ENCODE peak calls at places on chromosomes 11 and 22, in nine cellular contexts. P is stomach, I is esophagus muscularis mucosa, T is tibial nerve, E is adrenal gland, O is H1, F is suprapubic skin, G is heart left ventricle, C is IMR-90. V is an unnamed sample.

GRCh38 chr22:43228330-43228729 is 41.4 kb upstream of the TTLL12 start:
- DNase-seq in C (peak), E (no peak), P (peak), I (no peak), G (no peak), T (no peak), O (peak), F (no peak), V (no peak)

GRCh38 chr11:56843816-56844215 is 95.3 kb upstream of the OR9G4 start:
- DNase-seq in I (no peak), P (no peak), C (no peak), F (no peak), E (no peak), T (no peak), O (no peak), G (no peak), V (no peak)

GRCh38 chr11:96878299-96879051 is 488.7 kb downstream of the JRKL start:
- DNase-seq in G (peak), P (no peak), O (no peak), F (no peak), I (no peak), C (no peak), E (peak), T (no peak), V (no peak)

GRCh38 chr11:13329670-13330401 is 52.2 kb downstream of the BMAL1 start:
- DNase-seq in C (peak), E (no peak), O (no peak), F (no peak), T (no peak), P (peak), I (no peak), G (no peak), V (peak)

GRCh38 chr22:31106001-31106571 is 1.3 kb downstream of the SELENOM start:
- DNase-seq in E (no peak), O (no peak), I (no peak), F (no peak), G (peak), C (no peak), P (no peak), T (no peak), V (no peak)

GRCh38 chr22:27323646-27324045 is 477.9 kb downstream of the MN1 start:
- DNase-seq in E (no peak), P (no peak), G (no peak), I (no peak), O (no peak), C (no peak), F (no peak), T (no peak), V (no peak)

GRCh38 chr11:62573592-62574362 is at the start of gene EEF1G:
- DNase-seq in T (peak), I (peak), O (peak), C (peak), P (peak), F (peak), E (peak), G (peak), V (peak)

GRCh38 chr11:129779342-129779741 is 36.3 kb upstream of the TMEM45B start:
- DNase-seq in F (no peak), C (no peak), E (no peak), I (no peak), G (no peak), O (no peak), P (no peak), T (no peak), V (peak)

GRCh38 chr11:34075178-34075820 is 23.8 kb downstream of the CAPRIN1 start:
- DNase-seq in P (no peak), G (no peak), O (no peak), E (no peak), F (no peak), T (no peak), I (no peak), C (peak), V (no peak)

GRCh38 chr11:16924826-16925494 is 89.3 kb downstream of the PLEKHA7 start:
- DNase-seq in I (no peak), T (no peak), G (peak), P (peak), O (peak), F (peak), E (no peak), C (no peak), V (peak)

GRCh38 chr22:44600386-44600785 is 101.6 kb upstream of the PRR5 start:
- DNase-seq in F (no peak), E (no peak), O (no peak), G (no peak), P (no peak), I (no peak), C (no peak), T (no peak), V (no peak)

GRCh38 chr11:92322225-92322624 is 97.6 kb downstream of the FAT3 start:
- DNase-seq in E (no peak), I (no peak), T (no peak), P (no peak), O (no peak), C (peak), F (no peak), G (no peak), V (no peak)

GRCh38 chr22:46108564-46109473 is 41.5 kb upstream of the PPARA start:
- DNase-seq in I (no peak), E (peak), T (no peak), P (peak), F (no peak), C (peak), G (no peak), O (no peak), V (peak)

GRCh38 chr11:100632970-100633452 is 54.1 kb upstream of the ARHGAP42 start:
- DNase-seq in P (peak), F (peak), E (peak), I (no peak), C (peak), O (no peak), G (peak), T (peak), V (peak)

GRCh38 chr11:66722745-66723651 is 6.0 kb downstream of the SPTBN2 start:
- DNase-seq in T (no peak), O (no peak), P (no peak), G (no peak), F (no peak), C (no peak), I (no peak), E (no peak), V (no peak)

GRCh38 chr11:12285811-12286222 is 91.6 kb upstream of the PARVA start:
- DNase-seq in F (peak), E (no peak), P (peak), I (no peak), T (no peak), C (peak), O (peak), G (no peak), V (no peak)

GRCh38 chr11:105767945-105768344 is 158.1 kb downstream of the GRIA4 start:
- DNase-seq in E (no peak), O (no peak), I (no peak), G (no peak), T (no peak), F (no peak), C (no peak), P (no peak), V (no peak)

GRCh38 chr11:14318581-14318981 is 40.4 kb downstream of the RRAS2 start:
- DNase-seq in E (no peak), G (no peak), I (no peak), C (peak), O (no peak), F (no peak), T (no peak), P (no peak), V (no peak)

GRCh38 chr11:68950268-68950667 is 30.5 kb downstream of the MRGPRD start:
- DNase-seq in T (no peak), G (no peak), E (no peak), O (no peak), P (no peak), F (no peak), I (no peak), C (no peak), V (no peak)

GRCh38 chr22:30230787-30231461 is 15.6 kb downstream of the LIF start:
- DNase-seq in O (no peak), I (no peak), F (no peak), P (no peak), G (no peak), C (no peak), E (no peak), T (no peak), V (no peak)

GRCh38 chr11:27718853-27719574 is 18.8 kb upstream of the BDNF start:
- DNase-seq in I (no peak), O (peak), E (peak), C (peak), G (peak), F (no peak), P (no peak), T (no peak), V (no peak)

GRCh38 chr11:97622795-97623194 is 1233.0 kb downstream of the JRKL start:
- DNase-seq in O (no peak), G (no peak), F (no peak), C (no peak), E (no peak), I (no peak), T (no peak), P (no peak), V (no peak)

GRCh38 chr22:29269230-29269604 is 1.1 kb downstream of the EWSR1 start:
- DNase-seq in O (no peak), F (no peak), T (no peak), C (no peak), E (no peak), I (no peak), P (no peak), G (no peak), V (no peak)

GRCh38 chr22:29314537-29315285 is 786 bp downstream of the RASL10A start:
- DNase-seq in O (peak), F (peak), E (no peak), P (no peak), I (no peak), G (peak), C (no peak), T (no peak), V (no peak)

GRCh38 chr22:50627452-50627913 is 469 bp downstream of the ARSA start:
- DNase-seq in F (no peak), I (no peak), P (peak), G (no peak), O (peak), E (no peak), C (no peak), T (no peak), V (no peak)

GRCh38 chr11:69333906-69334305 is 40.0 kb downstream of the MYEOV start:
- DNase-seq in I (no peak), O (no peak), F (peak), E (no peak), P (peak), T (no peak), G (no peak), C (peak), V (no peak)

GRCh38 chr22:46240073-46240472 is 10.0 kb downstream of the CDPF1 start:
- DNase-seq in E (no peak), C (no peak), O (no peak), F (no peak), G (no peak), I (no peak), P (no peak), T (no peak), V (no peak)

GRCh38 chr22:24801906-24802504 is 4.0 kb upstream of the SGSM1 start:
- DNase-seq in T (no peak), P (no peak), C (no peak), G (no peak), F (no peak), E (no peak), I (no peak), O (no peak), V (no peak)

GRCh38 chr11:130431337-130431773 is 2.9 kb upstream of the ADAMTS8 start:
- DNase-seq in P (peak), O (peak), T (peak), E (peak), F (peak), G (peak), C (peak), I (no peak), V (peak)

GRCh38 chr11:130888790-130889189 is 27.5 kb downstream of the SNX19 start:
- DNase-seq in C (no peak), G (no peak), O (no peak), P (no peak), E (no peak), T (no peak), F (no peak), I (no peak), V (no peak)

GRCh38 chr11:823441-824291 is 4.1 kb upstream of the CRACR2B start:
- DNase-seq in I (no peak), C (no peak), F (no peak), T (no peak), O (no peak), P (no peak), G (no peak), E (no peak), V (no peak)

GRCh38 chr22:45096256-45096907 is 67.3 kb upstream of the NUP50 start:
- DNase-seq in F (no peak), P (peak), I (no peak), E (peak), O (peak), T (peak), C (peak), G (no peak), V (peak)

GRCh38 chr11:14127679-14128078 is 165.2 kb downstream of the SPON1 start:
- DNase-seq in G (no peak), O (no peak), C (no peak), P (no peak), F (no peak), E (no peak), T (no peak), I (no peak), V (no peak)

GRCh38 chr11:114060402-114061052 is 1.0 kb downstream of the ZBTB16 start:
- DNase-seq in P (peak), O (peak), F (no peak), I (no peak), G (peak), C (no peak), E (peak), T (no peak), V (no peak)

GRCh38 chr11:114059984-114060401 is 482 bp downstream of the ZBTB16 start:
- DNase-seq in P (peak), O (peak), C (no peak), T (no peak), F (no peak), I (no peak), G (no peak), E (peak), V (peak)

GRCh38 chr11:114058871-114059277 is 637 bp upstream of the ZBTB16 start:
- DNase-seq in I (no peak), P (peak), C (no peak), E (peak), F (no peak), O (peak), G (no peak), T (no peak), V (peak)

GRCh38 chr11:114058026-114058706 is 1.3 kb upstream of the ZBTB16 start:
- DNase-seq in T (no peak), O (peak), F (peak), G (no peak), P (no peak), E (peak), I (no peak), C (no peak), V (peak)

GRCh38 chr11:114059278-114059983 is at the start of gene ZBTB16:
- DNase-seq in F (peak), C (no peak), E (peak), T (peak), G (peak), I (peak), O (peak), P (peak), V (peak)
- H3K4me3 ChIP-seq in F (peak), C (peak), E (peak), T (peak), G (peak), I (peak), O (peak), P (peak), V (peak)

DNA sequence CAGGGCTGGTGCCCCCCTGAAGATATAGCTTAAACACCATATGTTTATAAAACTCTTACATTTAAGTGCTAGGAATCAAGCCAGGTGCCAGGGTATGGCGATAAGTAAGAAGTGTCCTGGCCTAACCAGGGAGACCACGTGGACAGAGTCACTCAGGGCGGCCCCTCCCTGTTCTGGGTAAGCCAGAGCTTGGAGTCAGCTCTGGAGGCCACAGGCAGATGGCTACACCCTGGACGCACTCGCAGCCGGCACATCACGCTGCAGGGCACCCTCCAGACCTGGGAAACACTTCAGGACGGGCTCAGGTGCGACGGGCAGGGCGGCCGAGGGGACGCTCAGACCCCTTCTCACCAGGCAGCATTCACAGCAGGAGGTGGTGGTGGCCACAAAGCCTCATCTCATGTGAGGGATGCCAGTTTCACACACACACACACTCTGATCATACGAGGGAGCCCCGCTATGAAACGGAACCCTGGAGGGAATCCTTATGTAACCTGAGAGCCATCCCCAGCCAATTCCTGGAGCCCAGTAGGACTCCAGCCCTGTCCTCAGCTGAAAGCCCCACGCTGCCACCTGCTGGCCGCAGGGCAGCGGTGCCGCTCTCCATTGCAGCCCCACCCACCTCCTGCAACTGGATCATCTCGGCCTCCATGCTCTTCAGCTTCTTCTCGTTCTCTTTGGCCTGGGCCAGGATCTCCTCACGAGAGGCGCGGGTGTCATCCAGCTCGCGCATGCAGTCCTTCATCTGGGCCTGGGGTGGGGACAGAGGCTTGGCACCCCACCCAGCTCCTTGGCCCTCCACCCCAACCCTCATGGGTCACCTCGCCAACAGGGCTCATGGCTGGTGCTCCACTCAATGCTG is 33.4 kb downstream of the APOL1 start:
- DNase-seq in F (no peak), P (peak), I (peak), E (peak), C (peak), G (peak), O (peak), T (peak), V (peak)
- TF ChIP-seq POLR2A in F (no peak), P (no peak), I (no peak), E (no peak), C (no peak), G (no peak), O (peak), T (no peak), V (no peak)

GRCh38 chr22:22785316-22786065 is 102.1 kb upstream of the IGLL5 start:
- DNase-seq in C (no peak), T (no peak), F (no peak), P (no peak), E (no peak), G (no peak), O (peak), I (no peak), V (no peak)
- H3K27ac ChIP-seq in C (no peak), T (no peak), F (no peak), P (no peak), E (no peak), G (no peak), O (no peak), I (no peak), V (no peak)

DNA sequence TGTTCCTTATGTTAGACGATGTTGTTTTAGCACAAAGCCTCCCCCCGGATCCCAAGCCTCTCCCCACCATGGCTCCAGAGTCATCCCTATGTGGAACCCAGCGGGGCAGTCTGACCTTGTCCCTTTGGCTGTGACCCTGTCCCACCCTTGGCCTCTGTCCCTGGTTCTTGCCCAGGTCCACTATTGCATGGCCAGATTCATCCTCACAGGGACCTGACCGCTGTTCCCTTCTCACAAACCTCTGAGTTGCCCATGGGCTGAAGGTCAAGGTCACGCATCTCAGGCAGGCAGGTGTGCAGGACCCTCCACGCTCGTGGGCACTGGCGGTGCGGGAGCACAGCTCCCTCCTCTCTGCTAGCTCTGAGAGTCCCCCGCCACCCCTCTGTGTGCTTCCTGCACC is 39.0 kb downstream of the BCR start:
- DNase-seq in G (no peak), C (no peak), T (no peak), O (no peak), P (no peak), I (no peak), F (no peak), E (no peak), V (no peak)
- H3K4me3 ChIP-seq in G (no peak), C (no peak), T (no peak), O (no peak), P (no peak), I (no peak), F (no peak), E (no peak), V (no peak)

GRCh38 chr11:72000591-72000867 is 1.8 kb downstream of the IL18BP start:
- DNase-seq in O (no peak), E (peak), P (no peak), I (no peak), T (no peak), F (no peak), G (no peak), C (no peak), V (no peak)

GRCh38 chr11:72003776-72004171 is 5.1 kb downstream of the IL18BP start:
- DNase-seq in C (no peak), O (no peak), T (no peak), P (no peak), I (no peak), G (no peak), F (no peak), E (no peak), V (no peak)

GRCh38 chr11:72001255-72001654 is 2.5 kb downstream of the IL18BP start:
- DNase-seq in C (no peak), G (no peak), P (no peak), E (no peak), O (no peak), T (no peak), F (peak), I (no peak), V (no peak)

GRCh38 chr11:72002841-72003775 is 4.4 kb downstream of the IL18BP start:
- DNase-seq in O (no peak), I (no peak), F (no peak), E (no peak), P (no peak), G (no peak), C (no peak), T (no peak), V (no peak)

DNA sequence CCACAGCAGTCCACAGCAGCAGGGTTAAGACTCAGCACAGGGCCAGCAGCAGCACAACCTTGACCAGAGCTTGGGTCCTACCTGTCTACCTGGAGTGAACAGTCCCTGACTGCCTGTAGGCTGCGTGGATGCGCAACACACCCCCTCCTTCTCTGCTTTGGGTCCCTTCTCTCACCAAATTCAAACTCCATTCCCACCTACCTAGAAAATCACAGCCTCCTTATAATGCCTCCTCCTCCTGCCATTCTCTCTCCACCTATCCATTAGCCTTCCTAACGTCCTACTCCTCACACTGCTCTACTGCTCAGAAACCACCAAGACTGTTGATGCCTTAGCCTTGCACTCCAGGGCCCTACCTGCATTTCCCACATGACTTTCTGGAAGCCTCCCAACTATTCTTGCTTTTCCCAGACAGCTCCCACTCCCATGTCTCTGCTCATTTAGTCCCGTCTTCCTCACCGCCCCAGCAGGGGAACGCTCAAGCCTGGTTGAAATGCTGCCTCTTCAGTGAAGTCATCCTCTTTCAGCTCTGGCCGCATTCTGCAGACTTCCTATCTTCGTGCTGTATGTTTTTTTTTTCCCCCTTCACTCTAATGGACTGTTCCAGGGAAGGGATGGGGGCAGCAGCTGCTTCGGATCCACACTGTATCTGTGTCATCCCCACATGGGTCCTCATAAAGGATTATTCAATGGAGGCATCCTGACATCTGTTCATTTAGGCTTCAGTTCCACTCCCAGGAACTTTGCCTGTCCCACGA is 3.3 kb downstream of the IL18BP start:
- DNase-seq in I (no peak), T (no peak), E (no peak), G (no peak), F (peak), C (no peak), P (no peak), O (no peak), V (no peak)
- TF ChIP-seq POLR2A in I (no peak), T (no peak), E (no peak), G (no peak), F (no peak), C (no peak), P (no peak), O (peak), V (no peak)